ENCODE peak calls at places on chromosome 17, in four cellular contexts. X is activated CD8-positive, alpha-beta memory T cell treated with anti-CD3 and anti-CD28 coated beads for 48 hours; E is fibroblast of mammary gland; T is thoracic aorta. G is an unnamed sample.

GRCh38 chr17:67525239-67526135 is 148.4 kb downstream of the PITPNC1 start:
- DNase-seq in T (no peak), E (no peak), X (no peak), G (no peak)

GRCh38 chr17:19346351-19347255 is 15.9 kb downstream of the B9D1 start:
- DNase-seq in X (no peak), T (peak; percentile 83), E (peak; percentile 94), G (peak; percentile 93)

GRCh38 chr17:58200024-58200633 is 7.6 kb downstream of the EPX start:
- DNase-seq in X (peak; percentile 38), T (no peak), E (peak; percentile 53), G (no peak)

GRCh38 chr17:77723071-77723908 is 235.2 kb upstream of the TNRC6C start:
- DNase-seq in E (no peak), T (no peak), X (no peak), G (peak; percentile 53)

GRCh38 chr17:43757171-43757660 is 1.4 kb downstream of the SOST start:
- DNase-seq in T (no peak), E (no peak), X (no peak), G (no peak)

GRCh38 chr17:4219241-4219640 is 44.5 kb downstream of the ANKFY1 start:
- DNase-seq in E (no peak), X (no peak), T (no peak), G (no peak)

GRCh38 chr17:39726617-39727016 is 3.7 kb downstream of the MIEN1 start:
- DNase-seq in X (no peak), T (no peak), E (no peak), G (no peak)

GRCh38 chr17:48127371-48128051 is 19.9 kb downstream of the SNX11 start:
- DNase-seq in X (no peak), T (no peak), E (no peak), G (no peak)

GRCh38 chr17:72677108-72677507 is 415.4 kb downstream of the SLC39A11 start:
- DNase-seq in T (no peak), X (no peak), E (no peak), G (no peak)

GRCh38 chr17:40555296-40556190 is 9.7 kb downstream of the CCR7 start:
- DNase-seq in E (no peak), T (no peak), X (no peak), G (peak; percentile 54)

GRCh38 chr17:77478281-77478680 is 337.5 kb downstream of the SEC14L1 start:
- DNase-seq in X (no peak), E (no peak), T (no peak), G (no peak)

GRCh38 chr17:79617740-79618382 is 7.0 kb upstream of the RBFOX3 start:
- DNase-seq in E (no peak), X (no peak), T (no peak), G (no peak)

GRCh38 chr17:42748906-42749798 is 4.3 kb upstream of the EZH1 start:
- DNase-seq in T (no peak), E (peak; percentile 48), X (no peak), G (no peak)

GRCh38 chr17:47905221-47905733 is 9.2 kb downstream of the SP2 start:
- DNase-seq in T (peak; percentile 51), X (no peak), E (peak; percentile 59), G (peak; percentile 84)

GRCh38 chr17:47188799-47189731 is at the start of gene CDC27:
- DNase-seq in T (peak; percentile 96), E (peak; percentile 97), X (peak; percentile 100), G (peak; percentile 98)